ENCODE peak calls at places on chromosomes 3 and 15, in five cellular contexts. B is foreskin fibroblast, N is SJSA1, P is choroid plexus epithelial cell, U is caudate nucleus. H is an unnamed sample.

GRCh38 chr3:52456169-52456799 is 880 bp downstream of the NISCH start:
- DNase-seq in B (peak; percentile 71), N (no peak), P (peak; percentile 16), U (peak; percentile 34), H (peak; percentile 59)

GRCh38 chr3:72041531-72041930 is 256.6 kb upstream of the PROK2 start:
- DNase-seq in B (peak; percentile 64), N (no peak), P (peak; percentile 20), U (peak; percentile 14), H (peak; percentile 68)

GRCh38 chr15:56934269-56934668 is 15.8 kb downstream of the TCF12 start:
- DNase-seq in B (no peak), N (no peak), P (peak; percentile 52), U (no peak), H (no peak)

GRCh38 chr3:117272876-117273523 is 563.4 kb downstream of the TUSC7 start:
- DNase-seq in B (no peak), N (no peak), P (no peak), U (no peak), H (no peak)

GRCh38 chr3:73580343-73580742 is 44.4 kb downstream of the PDZRN3 start:
- DNase-seq in B (peak; percentile 94), N (no peak), P (peak; percentile 71), U (no peak), H (no peak)

GRCh38 chr3:65889707-65890099 is 149.0 kb downstream of the MAGI1 start:
- DNase-seq in B (no peak), N (no peak), P (no peak), U (no peak), H (no peak)

GRCh38 chr15:78537266-78537665 is 3.0 kb upstream of the PSMA4 start:
- DNase-seq in B (peak; percentile 62), N (no peak), P (no peak), U (no peak), H (no peak)

GRCh38 chr3:177336841-177337430 is 139.7 kb upstream of the TBL1XR1 start:
- DNase-seq in B (peak; percentile 57), N (no peak), P (peak; percentile 63), U (no peak), H (no peak)

GRCh38 chr3:31145062-31145461 is 250.6 kb upstream of the GADL1 start:
- DNase-seq in B (no peak), N (no peak), P (no peak), U (no peak), H (no peak)

GRCh38 chr15:32898414-32898813 is 180.6 kb downstream of the GREM1 start:
- DNase-seq in B (no peak), N (no peak), P (no peak), U (no peak), H (no peak)

GRCh38 chr15:68186671-68187397 is 18.3 kb downstream of the CALML4 start:
- DNase-seq in B (peak; percentile 80), N (no peak), P (peak; percentile 92), U (no peak), H (no peak)